ENCODE peak calls at places on chromosomes 4 and X, in seven cellular contexts. G, A, P, X, I, E and J are unnamed samples.

GRCh38 chr4:16206848-16207247 is 19.4 kb downstream of the TAPT1 start:
- DNase-seq in G (no peak), I (no peak), A (no peak), P (no peak), X (no peak), E (no peak), J (no peak)

GRCh38 chr4:32133141-32133540 is 1413.0 kb downstream of the PCDH7 start:
- DNase-seq in I (no peak), A (no peak), X (no peak), P (no peak), G (no peak), E (no peak), J (no peak)

GRCh38 chr4:173346074-173346473 is 11.9 kb upstream of the HMGB2 start:
- DNase-seq in A (no peak), G (no peak), E (no peak), I (no peak), P (no peak), X (no peak), J (no peak)

GRCh38 chr4:40971346-40971745 is 221.6 kb downstream of the NSUN7 start:
- DNase-seq in G (no peak), P (no peak), E (no peak), A (no peak), I (no peak), X (no peak), J (no peak)

GRCh38 chrX:78945186-78945912 is at the start of gene P2RY10:
- DNase-seq in G (no peak), P (no peak), I (no peak), E (no peak), A (no peak), X (peak), J (no peak)

GRCh38 chr4:120865985-120866384 is 56.5 kb downstream of the PRDM5 start:
- DNase-seq in E (no peak), G (no peak), X (no peak), A (no peak), I (no peak), P (no peak), J (no peak)

GRCh38 chr4:53586121-53586816 is 5.0 kb downstream of the LNX1 start:
- DNase-seq in X (no peak), E (no peak), A (no peak), G (no peak), I (no peak), P (no peak), J (no peak)

GRCh38 chr4:139177049-139177887 is at the start of gene ELF2:
- DNase-seq in A (peak), X (no peak), G (peak), P (peak), I (no peak), E (peak), J (peak)

GRCh38 chr4:22465996-22466395 is 49.9 kb downstream of the ADGRA3 start:
- DNase-seq in P (no peak), A (no peak), E (no peak), G (no peak), X (no peak), I (no peak), J (no peak)

GRCh38 chr4:78653655-78654054 is 102.1 kb downstream of the ANXA3 start:
- DNase-seq in G (no peak), I (no peak), A (peak), P (no peak), E (peak), X (no peak), J (no peak)

GRCh38 chr4:100190643-100191600 is 654 bp upstream of the DDIT4L start:
- DNase-seq in P (no peak), G (no peak), E (no peak), A (no peak), I (no peak), X (no peak), J (no peak)

GRCh38 chr4:184012937-184013336 is 107.8 kb downstream of the STOX2 start:
- DNase-seq in G (no peak), I (no peak), X (no peak), P (no peak), E (no peak), A (peak), J (no peak)

GRCh38 chrX:72436010-72436409 is 130.3 kb upstream of the CITED1 start:
- DNase-seq in I (no peak), G (no peak), P (no peak), E (no peak), A (no peak), X (no peak), J (no peak)

GRCh38 chrX:72430405-72430968 is 124.8 kb upstream of the CITED1 start:
- DNase-seq in X (no peak), I (no peak), G (no peak), P (no peak), E (no peak), A (no peak), J (no peak)
- TF ChIP-seq TAF1 in X (no peak), I (no peak), G (no peak), P (no peak), E (no peak), A (no peak), J (no peak)

DNA sequence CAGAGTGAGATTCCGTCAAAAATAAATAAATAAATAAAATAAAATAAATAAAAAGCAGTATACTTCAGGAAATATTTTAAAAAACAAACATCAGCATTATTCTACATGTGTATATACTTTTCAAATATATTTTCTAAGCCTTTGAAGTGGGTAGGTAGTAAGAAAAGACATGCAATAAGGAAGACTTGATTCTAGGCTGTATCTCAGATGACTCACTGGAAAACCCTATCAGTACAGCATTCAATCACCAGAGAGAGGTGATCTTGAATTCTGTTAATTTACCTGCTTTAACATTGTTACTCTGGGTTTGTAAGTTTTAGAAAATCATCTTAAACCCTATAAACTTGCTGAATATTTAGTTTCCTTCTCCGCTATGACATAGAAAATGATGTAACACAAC is 106.6 kb upstream of the NAP1L5 start:
- DNase-seq in X (no peak), G (no peak), P (no peak), E (no peak), I (no peak), A (no peak), J (no peak)
- TF ChIP-seq TAF1 in X (no peak), G (no peak), P (no peak), E (no peak), I (no peak), A (no peak), J (no peak)

GRCh38 chr4:6204871-6205583 is 4.7 kb upstream of the JAKMIP1 start:
- DNase-seq in X (no peak), I (no peak), A (no peak), G (no peak), E (no peak), P (no peak), J (no peak)

GRCh38 chr4:6205584-6205965 is 5.2 kb upstream of the JAKMIP1 start:
- DNase-seq in I (no peak), A (no peak), P (no peak), X (no peak), G (no peak), E (no peak), J (no peak)

GRCh38 chr4:6201580-6202091 is 1.3 kb upstream of the JAKMIP1 start:
- DNase-seq in P (no peak), A (no peak), G (no peak), E (no peak), X (no peak), I (no peak), J (no peak)

GRCh38 chr4:6205973-6206372 is 5.6 kb upstream of the JAKMIP1 start:
- DNase-seq in P (no peak), A (no peak), I (no peak), G (no peak), E (no peak), X (no peak), J (no peak)

GRCh38 chr4:6204098-6204497 is 3.7 kb upstream of the JAKMIP1 start:
- DNase-seq in A (no peak), P (no peak), I (no peak), X (no peak), G (no peak), E (no peak), J (no peak)
- TF ChIP-seq TAF1 in A (no peak), P (no peak), I (no peak), X (no peak), G (no peak), E (no peak), J (no peak)

DNA sequence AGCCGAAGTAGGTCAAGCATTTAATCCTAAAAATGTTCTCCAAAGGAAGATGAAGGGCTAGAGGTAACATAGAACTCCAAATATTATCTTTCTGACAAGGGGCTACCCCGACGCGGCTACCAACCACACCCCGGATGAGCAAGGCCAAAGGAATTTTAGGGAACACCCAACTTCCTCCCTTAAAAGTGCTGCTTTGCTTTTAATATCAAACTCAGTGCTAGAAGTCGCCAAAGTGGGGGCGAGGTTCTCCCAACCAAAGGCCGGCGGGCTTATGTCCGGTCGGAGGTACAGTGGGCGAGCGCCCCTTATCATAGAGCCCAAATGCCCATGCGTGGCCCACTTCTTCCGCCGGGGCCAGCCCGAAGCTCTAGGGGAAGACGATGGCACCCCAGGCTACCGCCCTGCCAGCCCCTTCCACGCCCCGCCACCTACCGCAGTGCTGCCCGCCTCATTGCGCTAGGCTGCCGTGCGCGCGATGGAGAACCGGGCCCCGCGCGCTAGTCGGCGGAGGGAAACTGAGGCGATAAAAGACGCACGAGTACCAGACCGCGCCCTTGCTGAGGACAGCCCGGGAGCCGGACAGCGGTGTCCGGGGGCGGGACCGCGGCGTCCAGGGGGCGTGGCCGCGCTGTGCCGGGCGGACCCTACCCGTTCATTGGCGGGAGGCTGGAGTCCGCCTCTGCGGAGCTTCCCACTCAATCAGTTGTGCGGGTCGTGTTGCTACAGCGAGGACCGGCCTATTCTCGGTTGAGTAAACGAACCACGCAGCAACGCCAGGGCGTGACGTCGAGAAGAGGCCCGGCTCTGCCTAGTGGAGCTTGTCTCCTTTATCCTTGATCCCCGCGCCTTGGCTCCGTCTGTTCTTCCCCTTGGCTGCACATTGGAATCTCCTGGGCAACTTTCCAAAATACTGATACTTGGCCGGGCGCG is at the start of gene ACOT9:
- DNase-seq in I (peak), P (peak), E (peak), A (peak), X (peak), G (peak), J (peak)
- TF ChIP-seq TAF1 in I (peak), P (peak), E (peak), A (no peak), X (no peak), G (no peak), J (peak)

DNA sequence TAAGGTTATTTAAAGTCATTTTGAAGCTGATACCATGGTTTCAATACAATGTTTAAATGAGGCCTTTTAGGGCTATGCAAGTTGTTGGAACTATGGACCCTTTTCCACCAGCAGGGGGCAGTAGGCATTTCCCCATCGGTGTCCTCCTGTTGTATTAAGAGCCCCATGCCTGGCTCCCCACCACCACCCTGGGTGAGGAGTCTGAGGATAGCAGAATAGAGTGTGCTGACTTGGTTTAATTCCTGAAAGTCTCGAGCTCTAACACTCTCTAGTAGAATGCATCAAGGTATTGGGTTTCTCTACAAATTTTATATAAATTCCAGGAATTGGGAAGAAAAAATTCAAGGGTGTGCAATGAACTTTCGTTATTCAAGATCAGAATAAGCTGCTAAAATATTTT is 234.8 kb upstream of the JADE1 start:
- DNase-seq in I (peak), X (peak), P (peak), E (peak), A (peak), G (peak), J (peak)
- TF ChIP-seq TAF1 in I (no peak), X (no peak), P (no peak), E (no peak), A (no peak), G (no peak), J (no peak)

GRCh38 chr4:39304651-39305050 is 61.5 kb downstream of the RFC1 start:
- DNase-seq in P (no peak), E (peak), A (no peak), I (no peak), G (no peak), X (no peak), J (no peak)
- TF ChIP-seq TAF1 in P (no peak), E (no peak), A (no peak), I (no peak), G (no peak), X (no peak), J (no peak)

GRCh38 chrX:47380268-47380667 is 9.9 kb downstream of the ZNF157 start:
- DNase-seq in E (no peak), I (no peak), G (no peak), A (no peak), X (peak), P (peak), J (peak)
- TF ChIP-seq TAF1 in E (no peak), I (no peak), G (no peak), A (no peak), X (no peak), P (no peak), J (no peak)

GRCh38 chr4:114349543-114350175 is 248.9 kb upstream of the UGT8 start:
- DNase-seq in E (no peak), G (no peak), X (no peak), A (no peak), P (no peak), I (no peak), J (no peak)
- TF ChIP-seq TAF1 in E (no peak), G (no peak), X (no peak), A (no peak), P (no peak), I (no peak), J (no peak)

DNA sequence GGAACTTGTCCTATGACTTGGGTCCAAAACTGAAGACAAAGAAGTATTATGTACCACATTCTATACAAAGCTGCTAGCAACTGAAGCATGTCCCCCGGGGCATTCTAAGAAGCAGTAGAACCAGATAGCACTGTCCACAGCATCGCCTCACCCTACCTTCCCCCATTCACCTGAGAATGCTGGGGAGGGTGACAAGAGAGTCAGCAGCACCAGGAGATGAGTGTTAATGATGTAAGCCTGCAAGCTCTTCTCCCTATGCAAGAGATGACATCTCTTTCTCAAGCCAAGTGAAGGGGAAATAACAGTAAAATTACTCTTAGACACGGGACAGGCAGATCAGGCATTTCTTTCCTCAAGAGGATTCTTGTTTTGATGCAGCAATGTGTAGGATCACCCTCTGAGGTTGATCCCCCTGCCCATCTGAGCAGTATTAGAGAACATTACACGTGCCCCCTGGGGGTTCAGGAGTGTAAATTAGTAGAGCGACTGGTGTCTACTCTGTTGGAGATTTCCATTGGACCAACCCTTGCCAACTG is 13.9 kb upstream of the TLR1 start:
- DNase-seq in P (peak), I (no peak), X (peak), E (no peak), A (no peak), G (no peak), J (no peak)
- TF ChIP-seq TAF1 in P (no peak), I (no peak), X (no peak), E (no peak), A (no peak), G (no peak), J (no peak)